ENCODE peak calls at places on chromosomes 7 and 10, in five cellular contexts. D is GM06990, Z is tibial artery, W is HCT116, G is AG09319. J is an unnamed sample.
A peak's percentile ranks its signal among the peaks of the same experiment; 100 is the strongest.

GRCh38 chr10:75772153-75772887 is 340.9 kb downstream of the LRMDA start:
- DNase-seq in D (no peak), Z (no peak), W (no peak), G (no peak), J (no peak)

GRCh38 chr10:22615819-22616499 is 98.4 kb downstream of the PIP4K2A start:
- DNase-seq in D (peak; percentile 79), Z (peak; percentile 50), W (no peak), G (no peak), J (peak; percentile 50)

GRCh38 chr10:121070257-121070656 is 219.1 kb downstream of the WDR11 start:
- DNase-seq in D (no peak), Z (no peak), W (peak; percentile 59), G (no peak), J (peak; percentile 18)

GRCh38 chr10:124701435-124701834 is 42.7 kb downstream of the FAM53B start:
- DNase-seq in D (no peak), Z (peak; percentile 92), W (no peak), G (peak; percentile 56), J (no peak)

GRCh38 chr10:21398549-21399345 is 126.7 kb downstream of the SKIDA1 start:
- DNase-seq in D (no peak), Z (no peak), W (no peak), G (no peak), J (no peak)

GRCh38 chr10:17151716-17152115 is 22.1 kb upstream of the CUBN start:
- DNase-seq in D (no peak), Z (no peak), W (no peak), G (no peak), J (no peak)

GRCh38 chr7:65976659-65977196 is 5.3 kb downstream of the GUSB start:
- DNase-seq in D (no peak), Z (no peak), W (no peak), G (no peak), J (no peak)

GRCh38 chr7:77571791-77572190 is 34.7 kb downstream of the PTPN12 start:
- DNase-seq in D (no peak), Z (no peak), W (no peak), G (no peak), J (no peak)

GRCh38 chr7:40721344-40721949 is 586.6 kb downstream of the SUGCT start:
- DNase-seq in D (no peak), Z (no peak), W (no peak), G (no peak), J (no peak)

GRCh38 chr7:40723829-40724228 is 589.0 kb downstream of the SUGCT start:
- DNase-seq in D (no peak), Z (no peak), W (no peak), G (no peak), J (no peak)

DNA sequence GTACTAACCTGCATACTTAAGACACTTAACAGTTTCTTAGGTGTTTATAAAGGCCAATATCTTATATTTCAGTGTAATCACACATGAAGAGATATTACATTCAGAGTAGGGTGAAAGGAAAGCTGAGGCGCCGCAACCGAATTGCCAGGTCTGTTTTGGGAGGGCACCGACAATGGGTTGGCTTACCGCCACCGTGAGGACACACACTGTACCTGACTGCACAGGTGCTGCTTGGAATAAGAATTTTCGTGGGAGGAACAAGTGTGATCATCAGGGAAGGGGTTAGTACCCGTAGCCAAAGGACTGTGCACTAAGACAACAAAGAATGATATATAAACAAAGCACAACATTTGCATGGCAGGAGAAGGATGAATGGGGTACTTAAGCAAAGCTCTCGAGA is 591.8 kb downstream of the SUGCT start:
- DNase-seq in D (no peak), Z (no peak), W (no peak), G (no peak), J (no peak)
- TF ChIP-seq CTCF in D (no peak), Z (no peak), W (no peak), G (no peak), J (no peak)

GRCh38 chr7:155466142-155466813 is 8.3 kb downstream of the EN2 start:
- DNase-seq in D (no peak), Z (no peak), W (no peak), G (no peak), J (peak; percentile 40)

GRCh38 chr7:155465761-155466141 is 7.8 kb downstream of the EN2 start:
- DNase-seq in D (no peak), Z (no peak), W (no peak), G (no peak), J (no peak)

GRCh38 chr7:155464948-155465739 is 7.2 kb downstream of the EN2 start:
- DNase-seq in D (no peak), Z (no peak), W (no peak), G (no peak), J (no peak)

GRCh38 chr7:155467846-155468821 is 10.2 kb downstream of the EN2 start:
- DNase-seq in D (no peak), Z (no peak), W (no peak), G (no peak), J (peak; percentile 69)

DNA sequence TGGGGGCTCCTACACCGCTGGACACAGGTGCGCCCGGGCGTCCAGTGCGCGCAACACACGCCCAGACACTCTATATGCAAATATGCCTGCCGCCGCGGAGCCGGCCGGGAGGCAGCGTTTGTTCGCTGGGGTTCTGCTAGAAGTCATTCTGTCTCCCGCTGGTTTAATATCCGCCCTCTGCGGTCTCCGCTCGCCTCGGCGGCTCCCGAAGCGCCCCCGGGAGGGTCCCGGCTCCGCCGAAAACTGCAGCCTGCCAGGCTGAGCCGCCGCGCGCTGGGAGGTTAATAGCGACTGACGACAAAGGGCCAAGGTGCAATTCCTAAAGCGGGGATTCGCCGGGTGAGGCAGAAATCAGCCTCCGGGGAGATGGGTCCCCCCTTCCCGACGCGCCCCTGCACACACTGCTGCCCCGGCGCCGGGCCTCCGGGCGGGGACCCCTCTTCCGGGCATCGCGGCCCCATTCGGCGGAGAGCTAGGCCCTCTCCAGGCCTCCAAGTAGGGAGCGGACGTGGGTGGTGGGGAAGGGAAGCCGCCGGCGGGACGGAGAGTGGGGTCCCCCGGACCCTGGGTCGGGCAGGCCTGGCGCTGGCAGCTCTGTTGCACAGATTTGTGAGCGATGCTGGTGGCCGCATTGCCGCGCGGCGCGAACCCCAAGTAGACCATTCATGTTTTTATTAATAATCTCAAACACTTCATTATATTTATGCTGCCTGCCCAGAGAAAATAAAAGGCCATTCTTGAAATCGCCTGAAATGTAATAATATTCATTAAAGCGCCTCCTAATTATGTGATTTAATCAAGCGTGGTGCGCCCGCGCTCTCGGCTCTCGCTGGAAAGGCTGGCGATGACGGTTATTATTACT is 9.1 kb downstream of the EN2 start:
- DNase-seq in D (peak; percentile 44), Z (no peak), W (no peak), G (no peak), J (peak; percentile 81)
- TF ChIP-seq CTCF in D (no peak), Z (no peak), W (no peak), G (no peak), J (no peak)

DNA sequence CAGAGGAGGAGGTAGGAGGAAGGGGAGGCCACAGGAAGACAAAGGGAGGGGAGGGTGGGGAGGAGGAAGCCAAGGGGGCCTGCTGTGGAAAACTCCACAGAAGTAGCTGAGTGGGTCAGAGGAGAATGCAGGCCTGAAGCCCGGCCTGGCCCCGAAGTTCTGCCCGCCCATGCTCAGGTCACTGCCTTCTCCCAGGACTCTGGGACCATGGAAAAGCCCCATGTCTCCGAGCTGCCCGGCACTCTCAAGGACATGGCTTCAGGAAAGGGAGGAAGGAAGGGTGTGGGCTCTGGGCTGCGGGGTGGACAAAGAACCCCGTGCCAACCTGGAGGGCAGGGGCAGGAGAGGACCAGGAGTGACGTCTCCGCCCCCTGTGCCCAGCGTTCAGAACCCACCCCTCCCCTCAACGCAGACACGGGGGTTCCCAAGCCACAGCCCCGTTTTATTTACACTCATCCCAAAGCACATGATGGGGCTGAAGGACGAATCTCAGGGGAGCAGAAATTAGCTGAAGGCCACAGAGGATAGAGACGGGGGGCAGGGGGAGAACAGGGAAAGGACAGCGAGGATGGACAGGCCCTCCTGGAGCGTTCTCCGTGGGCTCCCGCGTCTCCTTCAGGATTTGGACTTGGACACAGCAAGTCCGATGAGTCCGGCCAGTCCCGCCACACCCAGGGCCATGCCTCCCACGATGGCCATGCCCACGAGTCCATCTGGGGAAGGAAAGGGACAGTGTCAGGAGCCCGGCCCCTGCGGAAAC is 1.8 kb upstream of the CLDN15 start:
- DNase-seq in D (no peak), Z (no peak), W (no peak), G (no peak), J (no peak)
- TF ChIP-seq CTCF in D (no peak), Z (no peak), W (no peak), G (no peak), J (no peak)

GRCh38 chr10:72333111-72334012 is 21.4 kb downstream of the DNAJB12 start:
- DNase-seq in D (no peak), Z (no peak), W (no peak), G (no peak), J (no peak)

GRCh38 chr10:72329290-72330058 is 25.2 kb downstream of the DNAJB12 start:
- DNase-seq in D (no peak), Z (no peak), W (no peak), G (no peak), J (no peak)

GRCh38 chr10:72330059-72330426 is 24.7 kb downstream of the DNAJB12 start:
- DNase-seq in D (no peak), Z (no peak), W (no peak), G (no peak), J (no peak)

GRCh38 chr10:72332423-72333110 is 22.2 kb downstream of the DNAJB12 start:
- DNase-seq in D (no peak), Z (no peak), W (no peak), G (no peak), J (no peak)

DNA sequence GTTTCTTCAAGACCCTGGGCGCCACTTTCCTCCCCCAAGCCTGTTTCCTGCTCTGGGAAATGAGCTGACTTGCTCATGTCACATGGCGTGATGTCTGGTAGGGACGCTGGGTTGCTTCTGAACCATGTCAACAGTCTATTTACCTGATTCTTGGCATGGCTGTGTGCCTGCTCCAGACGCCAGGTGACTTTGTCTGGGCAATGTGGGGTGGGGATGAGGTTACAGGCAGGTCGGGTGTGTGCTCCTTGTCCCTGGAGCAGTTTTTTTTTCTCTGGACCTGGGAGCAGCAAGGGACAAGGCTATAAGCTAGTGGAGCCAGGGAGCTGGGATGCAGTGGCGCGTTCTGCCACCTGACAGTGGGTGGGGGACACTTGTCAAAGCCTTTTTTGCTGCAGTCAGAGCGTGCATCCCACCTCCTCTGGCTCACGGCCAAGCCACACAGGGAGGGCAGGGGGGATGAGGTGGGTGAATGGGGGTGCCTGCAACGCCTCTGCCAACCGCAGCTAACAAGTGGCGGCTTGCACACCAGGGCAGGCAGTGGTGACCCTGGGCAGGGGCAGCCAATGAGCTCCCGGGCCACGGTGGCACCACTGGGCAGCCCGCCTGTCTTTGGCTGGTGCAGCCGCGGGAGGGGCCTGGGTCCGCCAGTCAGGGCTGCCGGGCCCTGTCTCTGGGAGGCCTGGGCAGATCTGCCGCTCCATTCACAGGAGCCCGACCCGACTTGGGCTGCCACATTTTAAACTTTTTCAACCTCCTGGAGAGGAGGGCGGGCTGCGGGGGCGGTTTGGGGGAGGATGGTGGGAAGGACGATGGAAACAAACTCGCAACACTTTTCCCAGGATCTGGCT is 22.9 kb downstream of the DNAJB12 start:
- DNase-seq in D (peak; percentile 93), Z (peak; percentile 83), W (peak; percentile 80), G (no peak), J (peak; percentile 85)
- TF ChIP-seq CTCF in D (no peak), Z (peak; percentile 48), W (no peak), G (no peak), J (no peak)

GRCh38 chr10:34960983-34961382 is 129.2 kb downstream of the CUL2 start:
- DNase-seq in D (no peak), Z (no peak), W (no peak), G (no peak), J (no peak)
- TF ChIP-seq CTCF in D (peak; percentile 1), Z (no peak), W (peak; percentile 28), G (peak; percentile 31), J (peak; percentile 13)

DNA sequence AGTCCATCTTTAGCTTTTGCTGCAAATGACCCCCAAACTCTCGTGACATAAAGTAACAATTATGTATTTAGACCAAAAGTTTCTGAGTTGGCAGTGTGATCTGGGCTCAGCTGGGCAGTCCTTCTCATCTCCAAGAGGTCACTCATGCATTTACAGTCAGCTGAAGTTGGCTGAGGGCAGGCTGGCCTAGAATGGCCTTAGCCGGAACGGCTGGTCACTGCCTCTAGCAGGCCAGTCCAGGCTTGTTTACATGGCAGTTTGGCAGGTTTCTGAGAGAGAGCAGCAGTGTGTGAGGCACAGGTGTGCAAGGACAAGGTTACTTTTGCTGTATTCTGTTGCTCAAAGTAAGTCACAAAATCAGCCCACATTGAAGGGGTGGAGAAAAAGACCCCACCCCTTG is 200.0 kb upstream of the AGK start:
- DNase-seq in D (no peak), Z (no peak), W (no peak), G (no peak), J (no peak)
- TF ChIP-seq CTCF in D (no peak), Z (no peak), W (no peak), G (no peak), J (no peak)

J was measured in GM13977.